ENCODE peak calls at places on chromosomes 5 and 9, in four cellular contexts. One of them, this sample, is unnamed.

GRCh38 chr5:115634343-115635132 is 8.7 kb upstream of the TMED7 start:
- DNase-seq in activated T-cell treated with anti-CD3 and anti-CD28 coated beads for 1 hour: peak; percentile 77
- DNase-seq in GM20000: peak; percentile 80
- DNase-seq in NCI-H2107: peak; percentile 11
- DNase-seq in this sample: peak; percentile 76

GRCh38 chr5:123001801-123002200 is 34.7 kb downstream of the PPIC start:
- DNase-seq in GM20000: no peak
- DNase-seq in NCI-H2107: no peak
- DNase-seq in activated T-cell treated with anti-CD3 and anti-CD28 coated beads for 1 hour: no peak
- DNase-seq in this sample: no peak

GRCh38 chr5:173412566-173412965 is 84.4 kb upstream of the STC2 start:
- DNase-seq in activated T-cell treated with anti-CD3 and anti-CD28 coated beads for 1 hour: no peak
- DNase-seq in GM20000: no peak
- DNase-seq in NCI-H2107: no peak
- DNase-seq in this sample: no peak

GRCh38 chr9:130303613-130304055 is 38.1 kb downstream of the HMCN2 start:
- DNase-seq in GM20000: no peak
- DNase-seq in NCI-H2107: no peak
- DNase-seq in activated T-cell treated with anti-CD3 and anti-CD28 coated beads for 1 hour: no peak
- DNase-seq in this sample: no peak

GRCh38 chr9:125784286-125785049 is 37.3 kb downstream of the PBX3 start:
- DNase-seq in GM20000: no peak
- DNase-seq in NCI-H2107: no peak
- DNase-seq in activated T-cell treated with anti-CD3 and anti-CD28 coated beads for 1 hour: no peak
- DNase-seq in this sample: no peak

GRCh38 chr5:149220750-149221149 is 50.9 kb upstream of the AFAP1L1 start:
- DNase-seq in GM20000: no peak
- DNase-seq in activated T-cell treated with anti-CD3 and anti-CD28 coated beads for 1 hour: no peak
- DNase-seq in NCI-H2107: no peak
- DNase-seq in this sample: no peak

GRCh38 chr5:87746341-87746740 is 333.6 kb upstream of the CCNH start:
- DNase-seq in activated T-cell treated with anti-CD3 and anti-CD28 coated beads for 1 hour: no peak
- DNase-seq in GM20000: no peak
- DNase-seq in NCI-H2107: no peak
- DNase-seq in this sample: no peak

GRCh38 chr5:113205323-113205722 is 228.7 kb downstream of the DCP2 start:
- DNase-seq in NCI-H2107: no peak
- DNase-seq in GM20000: no peak
- DNase-seq in activated T-cell treated with anti-CD3 and anti-CD28 coated beads for 1 hour: no peak
- DNase-seq in this sample: no peak

GRCh38 chr5:29982446-29982845 is 1211.0 kb upstream of the CDH6 start:
- DNase-seq in activated T-cell treated with anti-CD3 and anti-CD28 coated beads for 1 hour: no peak
- DNase-seq in GM20000: no peak
- DNase-seq in NCI-H2107: no peak
- DNase-seq in this sample: no peak

GRCh38 chr9:86921141-86921868 is 26.0 kb downstream of the GAS1 start:
- DNase-seq in GM20000: no peak
- DNase-seq in activated T-cell treated with anti-CD3 and anti-CD28 coated beads for 1 hour: no peak
- DNase-seq in NCI-H2107: no peak
- DNase-seq in this sample: no peak

GRCh38 chr5:6704361-6704851 is 8.8 kb upstream of the TENT4A start:
- DNase-seq in GM20000: no peak
- DNase-seq in activated T-cell treated with anti-CD3 and anti-CD28 coated beads for 1 hour: no peak
- DNase-seq in NCI-H2107: no peak
- DNase-seq in this sample: no peak

GRCh38 chr5:77418601-77419591 is 73.2 kb downstream of the WDR41 start:
- DNase-seq in activated T-cell treated with anti-CD3 and anti-CD28 coated beads for 1 hour: no peak
- DNase-seq in NCI-H2107: no peak
- DNase-seq in GM20000: no peak
- DNase-seq in this sample: no peak

GRCh38 chr5:38719916-38720315 is 125.9 kb upstream of the OSMR start:
- DNase-seq in activated T-cell treated with anti-CD3 and anti-CD28 coated beads for 1 hour: no peak
- DNase-seq in NCI-H2107: no peak
- DNase-seq in GM20000: no peak
- DNase-seq in this sample: no peak

GRCh38 chr5:179906294-179906794 is 1.4 kb downstream of the TBC1D9B start:
- DNase-seq in GM20000: no peak
- DNase-seq in NCI-H2107: no peak
- DNase-seq in activated T-cell treated with anti-CD3 and anti-CD28 coated beads for 1 hour: no peak
- DNase-seq in this sample: no peak

GRCh38 chr9:131899248-131899882 is 159.5 kb upstream of the RAPGEF1 start:
- DNase-seq in NCI-H2107: no peak
- DNase-seq in activated T-cell treated with anti-CD3 and anti-CD28 coated beads for 1 hour: no peak
- DNase-seq in GM20000: no peak
- DNase-seq in this sample: no peak

GRCh38 chr9:133090187-133090586 is 28.4 kb downstream of the CEL start:
- DNase-seq in NCI-H2107: no peak
- DNase-seq in activated T-cell treated with anti-CD3 and anti-CD28 coated beads for 1 hour: no peak
- DNase-seq in GM20000: no peak
- DNase-seq in this sample: no peak

GRCh38 chr9:109349431-109349846 is 28.6 kb upstream of the EPB41L4B start:
- DNase-seq in NCI-H2107: no peak
- DNase-seq in activated T-cell treated with anti-CD3 and anti-CD28 coated beads for 1 hour: no peak
- DNase-seq in GM20000: no peak
- DNase-seq in this sample: no peak

GRCh38 chr9:78031271-78031825 is at the start of gene GNAQ:
- DNase-seq in NCI-H2107: no peak
- DNase-seq in activated T-cell treated with anti-CD3 and anti-CD28 coated beads for 1 hour: peak; percentile 16
- DNase-seq in GM20000: peak; percentile 45
- DNase-seq in this sample: peak; percentile 51

GRCh38 chr5:77946381-77947050 is 170.4 kb upstream of the TBCA start:
- DNase-seq in activated T-cell treated with anti-CD3 and anti-CD28 coated beads for 1 hour: no peak
- DNase-seq in GM20000: no peak
- DNase-seq in NCI-H2107: no peak
- DNase-seq in this sample: no peak

GRCh38 chr5:160651682-160652645 is 200.0 kb downstream of the ATP10B start:
- DNase-seq in activated T-cell treated with anti-CD3 and anti-CD28 coated beads for 1 hour: no peak
- DNase-seq in NCI-H2107: no peak
- DNase-seq in GM20000: no peak
- DNase-seq in this sample: no peak